ENCODE peak calls at places on chromosome 21, in five cellular contexts. T is psoas muscle, O is left ventricle myocardium inferior, R is testis, V is IMR-90. Y is an unnamed sample.

GRCh38 chr21:35026617-35027557 is 22.2 kb downstream of the RUNX1 start:
- DNase-seq in V (peak), T (peak), O (peak), R (peak), Y (no peak)

GRCh38 chr21:35011681-35012080 is 37.4 kb downstream of the RUNX1 start:
- DNase-seq in R (no peak), O (no peak), V (peak), T (no peak), Y (no peak)

GRCh38 chr21:36504067-36505058 is 24.4 kb upstream of the CLDN14 start:
- DNase-seq in V (peak), T (no peak), O (no peak), R (peak), Y (no peak)

GRCh38 chr21:34008618-34009017 is 64.8 kb upstream of the MRPS6 start:
- DNase-seq in O (no peak), V (no peak), R (peak), T (no peak), Y (no peak)

GRCh38 chr21:34965200-34966174 is 83.6 kb downstream of the RUNX1 start:
- DNase-seq in T (no peak), V (peak), R (no peak), O (no peak), Y (no peak)

GRCh38 chr21:33428669-33429068 is 25.5 kb downstream of the IFNGR2 start:
- DNase-seq in V (no peak), R (no peak), T (no peak), O (no peak), Y (no peak)

GRCh38 chr21:36087362-36088138 is 17.7 kb downstream of the CBR1 start:
- DNase-seq in O (no peak), R (no peak), T (no peak), V (peak), Y (no peak)

GRCh38 chr21:18951291-18952038 is 547.9 kb upstream of the TMPRSS15 start:
- DNase-seq in O (no peak), V (no peak), R (peak), T (no peak), Y (no peak)

GRCh38 chr21:19109694-19110093 is 706.1 kb upstream of the TMPRSS15 start:
- DNase-seq in R (no peak), V (no peak), O (no peak), T (no peak), Y (no peak)

GRCh38 chr21:33817663-33818433 is 97.8 kb downstream of the ATP5PO start:
- DNase-seq in V (no peak), T (no peak), O (no peak), R (peak), Y (no peak)

GRCh38 chr21:35933466-35933865 is 126.9 kb downstream of the SETD4 start:
- DNase-seq in T (peak), R (peak), O (peak), V (peak), Y (peak)

GRCh38 chr21:43859747-43860214 is 5.2 kb upstream of the AGPAT3 start:
- DNase-seq in V (no peak), R (no peak), T (no peak), O (no peak), Y (no peak)

GRCh38 chr21:44454747-44455523 is at the start of gene LRRC3:
- DNase-seq in T (peak), V (peak), O (peak), R (peak), Y (no peak)

GRCh38 chr21:38913120-38913975 is 107.6 kb downstream of the ETS2 start:
- DNase-seq in R (peak), T (peak), V (peak), O (peak), Y (no peak)

GRCh38 chr21:26572668-26573381 is at the start of gene CYYR1:
- DNase-seq in V (no peak), O (peak), T (peak), R (peak), Y (no peak)

GRCh38 chr21:33495743-33496142 is 4.2 kb upstream of the DNAJC28 start:
- DNase-seq in O (no peak), T (no peak), V (no peak), R (no peak), Y (no peak)

GRCh38 chr21:37153935-37154350 is 80.9 kb downstream of the TTC3 start:
- DNase-seq in O (no peak), T (peak), R (peak), V (peak), Y (no peak)

GRCh38 chr21:17442174-17442573 is 70.7 kb upstream of the CXADR start:
- DNase-seq in T (no peak), O (no peak), R (no peak), V (no peak), Y (no peak)

GRCh38 chr21:34812510-34813265 is 143.9 kb downstream of the CLIC6 start:
- DNase-seq in O (no peak), T (no peak), R (no peak), V (peak), Y (peak)

GRCh38 chr21:35831791-35832190 is 228.5 kb downstream of the SETD4 start:
- DNase-seq in T (no peak), R (no peak), O (no peak), V (no peak), Y (no peak)

GRCh38 chr21:34091032-34091431 is 17.7 kb downstream of the MRPS6 start:
- DNase-seq in T (no peak), R (no peak), O (no peak), V (no peak), Y (no peak)

GRCh38 chr21:43375827-43376795 is 50.8 kb downstream of the SIK1 start:
- DNase-seq in T (no peak), V (no peak), R (no peak), O (no peak), Y (no peak)

GRCh38 chr21:38310619-38311018 is 53.8 kb downstream of the KCNJ15 start:
- DNase-seq in T (no peak), R (no peak), O (no peak), V (peak), Y (no peak)

GRCh38 chr21:45479691-45480675 is 62.3 kb downstream of the SLC19A1 start:
- DNase-seq in T (peak), R (no peak), V (no peak), O (no peak), Y (no peak)

GRCh38 chr21:45477176-45478114 is 64.8 kb downstream of the SLC19A1 start:
- DNase-seq in O (no peak), V (no peak), R (no peak), T (no peak), Y (no peak)

GRCh38 chr21:45480701-45481500 is 61.3 kb downstream of the SLC19A1 start:
- DNase-seq in R (no peak), O (no peak), T (peak), V (no peak), Y (no peak)

GRCh38 chr21:45478115-45478801 is 64.0 kb downstream of the SLC19A1 start:
- DNase-seq in T (peak), V (peak), O (peak), R (peak), Y (no peak)

GRCh38 chr21:45478816-45479669 is 63.2 kb downstream of the SLC19A1 start:
- DNase-seq in V (no peak), R (no peak), O (no peak), T (no peak), Y (no peak)
- H3K4me3 ChIP-seq in V (no peak), R (no peak), O (peak), T (no peak), Y (no peak)

DNA sequence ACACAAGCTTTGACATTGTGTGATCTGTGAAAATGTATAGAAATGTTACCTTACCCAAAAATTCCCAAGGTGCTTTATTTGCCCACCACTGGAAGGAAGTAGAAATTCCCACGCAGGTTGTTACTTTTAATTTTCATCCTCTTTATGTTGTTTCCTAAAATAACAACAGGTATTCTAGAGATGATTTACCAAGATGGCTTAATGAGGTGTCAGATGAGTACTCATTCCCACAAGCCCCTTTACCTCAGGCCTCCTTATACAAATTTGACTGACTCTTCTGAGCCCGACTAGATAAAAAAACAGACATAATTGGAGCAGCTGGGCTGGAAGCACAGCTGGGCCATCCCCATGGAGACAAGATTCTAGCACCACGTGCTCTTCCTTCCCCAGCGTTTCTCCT is 114.6 kb downstream of the LIPI start:
- DNase-seq in V (no peak), O (no peak), R (no peak), T (no peak), Y (no peak)
- TF ChIP-seq CTCF in V (no peak), O (no peak), R (no peak), T (no peak), Y (no peak)

DNA sequence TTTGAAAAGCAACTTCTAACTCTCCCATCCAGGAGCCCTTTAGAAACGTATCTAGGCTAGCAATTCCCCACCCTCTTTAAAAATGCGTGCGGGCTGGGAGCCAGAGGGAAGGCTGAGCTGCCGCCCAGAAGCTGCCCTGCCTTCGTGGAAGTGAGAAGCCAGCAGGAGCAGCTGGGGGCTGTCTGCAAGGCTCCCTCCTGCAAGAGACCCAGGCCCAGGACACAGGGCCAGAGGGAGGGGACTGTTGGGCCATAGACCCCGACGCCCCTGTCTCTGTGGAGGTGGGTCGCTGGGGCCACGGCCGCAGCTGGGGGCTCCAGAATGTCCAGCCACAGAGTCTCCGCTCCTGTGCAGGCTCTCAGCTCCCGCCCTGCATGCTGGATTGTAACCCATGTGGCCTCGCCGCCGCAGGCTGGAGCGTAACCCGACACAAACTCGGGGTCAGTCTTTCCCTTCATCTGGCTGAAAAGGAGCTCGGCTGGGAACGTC is 31.0 kb upstream of the COL6A2 start:
- DNase-seq in R (peak), T (peak), O (peak), V (peak), Y (no peak)
- H3K4me3 ChIP-seq in R (no peak), T (no peak), O (peak), V (no peak), Y (no peak)

GRCh38 chr21:42233067-42233981 is 14.4 kb downstream of the ABCG1 start:
- DNase-seq in T (peak), O (peak), R (peak), V (peak), Y (no peak)
- TF ChIP-seq CTCF in T (peak), O (peak), R (peak), V (peak), Y (no peak)

DNA sequence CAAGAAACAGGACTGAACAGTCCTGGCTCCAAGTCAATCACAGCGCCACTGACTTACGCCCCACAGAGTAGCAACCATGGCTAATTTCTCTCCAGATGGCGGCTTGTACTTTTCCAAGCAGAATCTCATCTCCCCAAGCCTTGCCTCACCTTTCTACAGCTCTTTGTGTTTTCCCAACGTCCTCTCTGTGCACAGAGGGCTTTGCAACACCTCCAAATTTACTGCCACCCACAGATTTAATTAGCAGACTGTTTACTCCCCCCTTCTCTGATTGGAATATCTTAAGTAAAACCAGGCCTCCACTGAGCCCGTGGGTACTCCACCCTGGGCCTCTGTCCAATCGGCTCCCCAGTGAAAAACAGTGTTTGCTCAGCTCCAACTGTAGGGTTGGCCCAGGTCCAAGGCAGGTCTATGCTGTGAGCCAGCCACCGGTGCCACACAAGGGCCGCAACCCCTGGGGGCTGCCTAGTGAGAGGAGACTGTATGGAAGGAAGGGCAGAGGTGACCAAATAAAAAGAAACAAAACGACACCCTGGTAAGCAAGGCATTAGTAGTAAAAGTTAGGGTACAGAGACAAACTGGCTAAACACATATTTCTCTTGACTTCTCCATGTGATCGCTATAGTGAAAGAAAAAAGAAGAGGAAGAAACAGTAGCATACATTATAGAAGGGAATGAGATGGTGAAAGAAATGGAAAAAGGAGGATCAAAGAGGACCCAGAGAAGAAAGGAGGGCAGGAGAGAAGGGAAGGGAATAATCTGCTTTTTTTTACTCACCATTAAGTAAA is 128.4 kb upstream of the SOD1 start:
- DNase-seq in T (no peak), R (peak), V (no peak), O (no peak), Y (no peak)
- H3K4me3 ChIP-seq in T (no peak), R (no peak), V (no peak), O (no peak), Y (no peak)

DNA sequence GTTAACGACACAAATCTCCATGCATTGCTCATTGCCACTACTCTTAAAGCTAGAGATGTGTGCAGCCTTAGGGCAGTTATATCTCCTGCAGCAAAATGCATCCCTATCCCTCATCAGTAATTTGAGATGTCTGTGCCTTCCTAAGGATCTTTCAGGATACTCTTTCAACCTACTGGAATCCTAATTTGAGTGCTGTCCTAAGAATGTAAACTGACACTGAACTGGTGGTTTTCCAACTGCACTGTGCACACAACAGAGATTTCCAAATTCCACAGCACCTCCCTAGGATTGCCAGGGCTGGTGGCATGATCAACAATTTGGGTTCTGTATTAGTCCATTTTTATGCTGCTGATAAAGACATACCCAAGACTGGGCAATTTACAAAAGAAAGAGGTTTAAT is 193.9 kb downstream of the LTN1 start:
- DNase-seq in R (no peak), V (peak), O (no peak), T (no peak), Y (no peak)
- TF ChIP-seq CTCF in R (no peak), V (no peak), O (no peak), T (no peak), Y (no peak)

GRCh38 chr21:45618287-45618686 is 25.2 kb upstream of the PCBP3 start:
- DNase-seq in V (peak), O (no peak), T (no peak), R (no peak), Y (no peak)
- H3K4me3 ChIP-seq in V (no peak), O (no peak), T (no peak), R (no peak), Y (no peak)

Y was measured in AG04449.